ENCODE peak calls at places on chromosomes 5 and 9, in seven cellular contexts. One of them, this sample, is unnamed.

GRCh38 chr5:132086277-132086794 is 12.7 kb downstream of the CSF2 start:
- DNase-seq in HCT116: no peak
- DNase-seq in IMR-90: peak; percentile 98
- DNase-seq in uterus: peak; percentile 42
- DNase-seq in K562: peak; percentile 51
- DNase-seq in thyroid gland: peak; percentile 26
- DNase-seq in esophagus squamous epithelium: peak; percentile 5
- DNase-seq in this sample: no peak

GRCh38 chr5:126965061-126965475 is 65.3 kb downstream of the MARCHF3 start:
- DNase-seq in HCT116: no peak
- DNase-seq in IMR-90: peak; percentile 97
- DNase-seq in uterus: no peak
- DNase-seq in K562: no peak
- DNase-seq in thyroid gland: no peak
- DNase-seq in esophagus squamous epithelium: no peak
- DNase-seq in this sample: no peak

GRCh38 chr9:92947268-92948031 is at the start of gene FGD3:
- DNase-seq in HCT116: no peak
- DNase-seq in IMR-90: no peak
- DNase-seq in uterus: no peak
- DNase-seq in K562: no peak
- DNase-seq in thyroid gland: peak; percentile 33
- DNase-seq in esophagus squamous epithelium: no peak
- DNase-seq in this sample: no peak

GRCh38 chr9:97053717-97054116 is 14.8 kb upstream of the CTSV start:
- DNase-seq in HCT116: no peak
- DNase-seq in IMR-90: no peak
- DNase-seq in uterus: no peak
- DNase-seq in K562: no peak
- DNase-seq in thyroid gland: no peak
- DNase-seq in esophagus squamous epithelium: no peak
- DNase-seq in this sample: no peak

GRCh38 chr5:177495243-177496060 is 2.0 kb downstream of the PDLIM7 start:
- DNase-seq in HCT116: no peak
- DNase-seq in IMR-90: peak; percentile 88
- DNase-seq in uterus: peak; percentile 91
- DNase-seq in K562: no peak
- DNase-seq in thyroid gland: no peak
- DNase-seq in esophagus squamous epithelium: no peak
- DNase-seq in this sample: peak; percentile 58

GRCh38 chr9:114112778-114113585 is 13.9 kb upstream of the KIF12 start:
- DNase-seq in HCT116: no peak
- DNase-seq in IMR-90: peak; percentile 75
- DNase-seq in uterus: peak; percentile 74
- DNase-seq in K562: no peak
- DNase-seq in thyroid gland: peak; percentile 86
- DNase-seq in esophagus squamous epithelium: no peak
- DNase-seq in this sample: peak; percentile 96

GRCh38 chr5:127793879-127794278 is 90.7 kb downstream of the CCDC192 start:
- DNase-seq in HCT116: no peak
- DNase-seq in IMR-90: no peak
- DNase-seq in uterus: no peak
- DNase-seq in K562: no peak
- DNase-seq in thyroid gland: no peak
- DNase-seq in esophagus squamous epithelium: no peak
- DNase-seq in this sample: no peak

GRCh38 chr9:90141723-90142122 is 500.9 kb downstream of the DIRAS2 start:
- DNase-seq in HCT116: no peak
- DNase-seq in IMR-90: peak; percentile 29
- DNase-seq in uterus: no peak
- DNase-seq in K562: no peak
- DNase-seq in thyroid gland: no peak
- DNase-seq in esophagus squamous epithelium: no peak
- DNase-seq in this sample: no peak

GRCh38 chr9:77982985-77983662 is 48.5 kb downstream of the GNAQ start:
- DNase-seq in HCT116: no peak
- DNase-seq in IMR-90: no peak
- DNase-seq in uterus: no peak
- DNase-seq in K562: no peak
- DNase-seq in thyroid gland: no peak
- DNase-seq in esophagus squamous epithelium: no peak
- DNase-seq in this sample: no peak

GRCh38 chr5:174725991-174726601 is 1.7 kb downstream of the MSX2 start:
- DNase-seq in HCT116: no peak
- DNase-seq in IMR-90: no peak
- DNase-seq in uterus: no peak
- DNase-seq in K562: no peak
- DNase-seq in thyroid gland: no peak
- DNase-seq in esophagus squamous epithelium: no peak
- DNase-seq in this sample: no peak

GRCh38 chr5:174723979-174724483 is 351 bp upstream of the MSX2 start:
- DNase-seq in HCT116: peak; percentile 59
- DNase-seq in IMR-90: no peak
- DNase-seq in uterus: no peak
- DNase-seq in K562: peak; percentile 60
- DNase-seq in thyroid gland: peak; percentile 16
- DNase-seq in esophagus squamous epithelium: no peak
- DNase-seq in this sample: peak; percentile 47

GRCh38 chr5:174724484-174725260 is at the start of gene MSX2:
- DNase-seq in HCT116: peak; percentile 80
- DNase-seq in IMR-90: peak; percentile 86
- DNase-seq in uterus: peak; percentile 66
- DNase-seq in K562: no peak
- DNase-seq in thyroid gland: peak; percentile 85
- DNase-seq in esophagus squamous epithelium: no peak
- DNase-seq in this sample: peak; percentile 94

GRCh38 chr5:174726916-174727793 is 2.8 kb downstream of the MSX2 start:
- DNase-seq in HCT116: no peak
- DNase-seq in IMR-90: no peak
- DNase-seq in uterus: no peak
- DNase-seq in K562: no peak
- DNase-seq in thyroid gland: no peak
- DNase-seq in esophagus squamous epithelium: no peak
- DNase-seq in this sample: no peak

GRCh38 chr5:174725261-174725990 is 1.0 kb downstream of the MSX2 start:
- DNase-seq in HCT116: no peak
- DNase-seq in IMR-90: no peak
- DNase-seq in uterus: no peak
- DNase-seq in K562: no peak
- DNase-seq in thyroid gland: no peak
- DNase-seq in esophagus squamous epithelium: no peak
- DNase-seq in this sample: no peak
- H3K4me1 ChIP-seq in HCT116: peaks cover 6% of the 10 kb centered on the region
- H3K4me1 ChIP-seq in IMR-90: no peaks in the 10 kb centered on the region
- H3K4me1 ChIP-seq in uterus: no peaks in the 10 kb centered on the region
- H3K4me1 ChIP-seq in K562: no peaks in the 10 kb centered on the region
- H3K4me1 ChIP-seq in thyroid gland: peaks cover 13% of the 10 kb centered on the region
- H3K4me1 ChIP-seq in esophagus squamous epithelium: peaks cover 6% of the 10 kb centered on the region
- H3K4me1 ChIP-seq in this sample: peaks cover 4% of the 10 kb centered on the region

DNA sequence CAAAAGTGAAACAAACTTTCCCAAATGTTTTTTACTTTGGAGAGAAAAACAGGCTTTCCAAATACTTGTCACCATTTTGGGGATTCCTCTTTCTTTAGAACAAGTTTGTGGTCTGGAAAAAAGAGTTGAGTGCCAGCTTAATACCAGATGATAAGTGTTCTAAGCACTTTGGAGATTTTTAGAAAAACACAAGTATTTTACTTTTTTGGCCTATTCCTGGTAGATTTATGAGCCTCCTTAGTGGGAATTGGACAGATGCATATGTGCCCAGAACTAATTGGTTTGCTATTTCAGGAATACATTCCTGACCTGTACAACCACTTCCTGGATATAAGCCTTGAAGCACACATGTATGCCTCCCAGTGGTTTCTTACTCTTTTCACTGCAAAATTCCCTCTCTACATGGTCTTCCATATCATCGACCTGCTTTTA is 40.5 kb downstream of the GPR21 start:
- DNase-seq in HCT116: no peak
- DNase-seq in IMR-90: peak; percentile 57
- DNase-seq in uterus: no peak
- DNase-seq in K562: no peak
- DNase-seq in thyroid gland: no peak
- DNase-seq in esophagus squamous epithelium: no peak
- DNase-seq in this sample: no peak
- TF ChIP-seq CTCF in HCT116: no peak
- TF ChIP-seq CTCF in IMR-90: no peak
- TF ChIP-seq CTCF in uterus: no peak
- TF ChIP-seq CTCF in K562: no peak
- TF ChIP-seq CTCF in thyroid gland: no peak
- TF ChIP-seq CTCF in esophagus squamous epithelium: no peak
- TF ChIP-seq CTCF in this sample: no peak

GRCh38 chr9:136363606-136364368 is at the start of gene DNLZ:
- DNase-seq in HCT116: peak; percentile 66
- DNase-seq in IMR-90: peak; percentile 76
- DNase-seq in uterus: peak; percentile 81
- DNase-seq in K562: peak; percentile 93
- DNase-seq in thyroid gland: peak; percentile 82
- DNase-seq in esophagus squamous epithelium: no peak
- DNase-seq in this sample: peak; percentile 86
- TF ChIP-seq POLR2A in HCT116: peak; percentile 54
- TF ChIP-seq POLR2A in IMR-90: peak; percentile 48
- TF ChIP-seq POLR2A in uterus: no peak
- TF ChIP-seq POLR2A in K562: peak; percentile 44
- TF ChIP-seq POLR2A in thyroid gland: peak; percentile 62
- TF ChIP-seq POLR2A in esophagus squamous epithelium: peak; percentile 65
- TF ChIP-seq POLR2A in this sample: no peak

GRCh38 chr9:91192379-91192775 is 169.3 kb downstream of the AUH start:
- DNase-seq in HCT116: no peak
- DNase-seq in IMR-90: peak; percentile 42
- DNase-seq in uterus: no peak
- DNase-seq in K562: no peak
- DNase-seq in thyroid gland: peak; percentile 66
- DNase-seq in esophagus squamous epithelium: no peak
- DNase-seq in this sample: no peak

GRCh38 chr9:91191443-91192378 is 170.0 kb downstream of the AUH start:
- DNase-seq in HCT116: no peak
- DNase-seq in IMR-90: no peak
- DNase-seq in uterus: no peak
- DNase-seq in K562: no peak
- DNase-seq in thyroid gland: no peak
- DNase-seq in esophagus squamous epithelium: no peak
- DNase-seq in this sample: no peak

GRCh38 chr9:91192785-91193657 is 168.7 kb downstream of the AUH start:
- DNase-seq in HCT116: peak; percentile 97
- DNase-seq in IMR-90: peak; percentile 100
- DNase-seq in uterus: peak; percentile 94
- DNase-seq in K562: peak; percentile 79
- DNase-seq in thyroid gland: peak; percentile 79
- DNase-seq in esophagus squamous epithelium: no peak
- DNase-seq in this sample: peak; percentile 80

GRCh38 chr9:91195372-91196012 is 166.2 kb downstream of the AUH start:
- DNase-seq in HCT116: no peak
- DNase-seq in IMR-90: no peak
- DNase-seq in uterus: no peak
- DNase-seq in K562: no peak
- DNase-seq in thyroid gland: no peak
- DNase-seq in esophagus squamous epithelium: no peak
- DNase-seq in this sample: no peak

DNA sequence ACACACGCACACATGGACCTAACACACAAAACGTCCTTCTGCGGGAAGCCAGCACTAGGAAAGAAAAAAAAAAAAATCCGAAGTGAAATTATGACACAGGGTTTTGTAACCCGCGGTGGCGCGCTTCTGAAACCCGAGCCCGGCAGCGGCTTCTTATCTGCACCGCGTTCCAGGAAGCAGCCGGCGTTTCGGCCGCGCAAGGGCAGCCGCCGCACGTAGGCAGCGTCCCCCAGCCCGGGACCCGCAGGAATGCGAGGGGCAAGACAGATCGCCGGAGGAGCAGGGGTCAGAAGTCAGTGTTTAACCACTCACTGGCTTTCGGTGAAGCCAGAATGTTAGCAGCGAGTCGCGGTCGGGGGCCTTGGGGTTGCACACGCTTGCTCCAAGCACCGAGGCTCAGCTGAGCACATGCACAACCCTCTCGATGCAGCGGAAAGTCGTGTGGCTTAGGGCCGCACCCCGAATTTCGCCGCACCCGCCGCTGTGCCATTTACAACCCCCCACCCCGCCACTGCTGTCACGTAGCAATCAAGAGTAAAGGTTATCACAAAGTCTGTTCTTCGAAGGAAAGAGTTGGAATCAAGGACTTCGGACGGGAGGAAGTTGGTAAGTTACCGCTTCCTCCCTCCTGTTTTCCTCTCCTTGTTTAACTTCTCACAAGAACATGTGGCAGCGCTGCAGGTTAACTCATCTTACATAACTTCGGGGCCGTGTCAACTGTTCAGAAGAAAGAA is 167.9 kb downstream of the AUH start:
- DNase-seq in HCT116: peak; percentile 64
- DNase-seq in IMR-90: peak; percentile 96
- DNase-seq in uterus: peak; percentile 87
- DNase-seq in K562: peak; percentile 80
- DNase-seq in thyroid gland: peak; percentile 75
- DNase-seq in esophagus squamous epithelium: peak; percentile 31
- DNase-seq in this sample: peak; percentile 81
- H3K4me1 ChIP-seq in HCT116: peaks cover 62% of the 10 kb centered on the region
- H3K4me1 ChIP-seq in IMR-90: peaks cover 37% of the 10 kb centered on the region
- H3K4me1 ChIP-seq in uterus: peaks cover 16% of the 10 kb centered on the region
- H3K4me1 ChIP-seq in K562: peaks cover 60% of the 10 kb centered on the region
- H3K4me1 ChIP-seq in thyroid gland: peaks cover 48% of the 10 kb centered on the region
- H3K4me1 ChIP-seq in esophagus squamous epithelium: peaks cover 63% of the 10 kb centered on the region
- H3K4me1 ChIP-seq in this sample: peaks cover 25% of the 10 kb centered on the region

DNA sequence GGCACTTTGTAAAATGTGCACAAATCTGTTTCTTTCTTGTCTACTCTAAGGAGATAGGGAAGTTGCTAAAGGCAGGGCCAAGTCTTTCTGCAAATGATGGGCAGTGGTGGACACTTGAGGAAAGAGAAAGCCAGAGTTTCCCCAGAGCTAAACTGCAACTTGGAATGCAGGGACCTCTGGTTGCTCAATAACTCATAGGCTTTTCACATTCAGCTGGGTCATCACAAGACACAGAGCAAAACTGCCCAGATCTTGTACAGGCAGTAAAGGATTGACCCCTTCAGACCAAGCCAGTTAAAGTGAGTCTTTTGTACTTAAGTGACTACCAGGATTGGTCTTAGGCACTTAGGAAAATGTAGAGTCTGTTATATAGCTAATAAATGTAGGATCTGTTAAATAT is 13.5 kb upstream of the AGXT2 start:
- DNase-seq in HCT116: no peak
- DNase-seq in IMR-90: peak; percentile 48
- DNase-seq in uterus: no peak
- DNase-seq in K562: no peak
- DNase-seq in thyroid gland: no peak
- DNase-seq in esophagus squamous epithelium: no peak
- DNase-seq in this sample: no peak
- TF ChIP-seq CTCF in HCT116: no peak
- TF ChIP-seq CTCF in IMR-90: no peak
- TF ChIP-seq CTCF in uterus: no peak
- TF ChIP-seq CTCF in K562: no peak
- TF ChIP-seq CTCF in thyroid gland: no peak
- TF ChIP-seq CTCF in esophagus squamous epithelium: no peak
- TF ChIP-seq CTCF in this sample: no peak

GRCh38 chr5:72307968-72308852 is 11.8 kb downstream of the MRPS27 start:
- DNase-seq in HCT116: peak; percentile 94
- DNase-seq in IMR-90: peak; percentile 97
- DNase-seq in uterus: peak; percentile 97
- DNase-seq in K562: peak; percentile 99
- DNase-seq in thyroid gland: peak; percentile 99
- DNase-seq in esophagus squamous epithelium: peak; percentile 87
- DNase-seq in this sample: peak; percentile 98
- TF ChIP-seq POLR2A in HCT116: peak; percentile 92
- TF ChIP-seq POLR2A in IMR-90: peak; percentile 90
- TF ChIP-seq POLR2A in uterus: peak; percentile 97
- TF ChIP-seq POLR2A in K562: peak; percentile 98
- TF ChIP-seq POLR2A in thyroid gland: peak; percentile 99
- TF ChIP-seq POLR2A in esophagus squamous epithelium: peak; percentile 96
- TF ChIP-seq POLR2A in this sample: peak; percentile 38

GRCh38 chr5:83740741-83741140 is 20.1 kb upstream of the HAPLN1 start:
- DNase-seq in HCT116: no peak
- DNase-seq in IMR-90: no peak
- DNase-seq in uterus: no peak
- DNase-seq in K562: no peak
- DNase-seq in thyroid gland: no peak
- DNase-seq in esophagus squamous epithelium: no peak
- DNase-seq in this sample: no peak
- H3K4me1 ChIP-seq in HCT116: no peaks in the 10 kb centered on the region
- H3K4me1 ChIP-seq in IMR-90: no peaks in the 10 kb centered on the region
- H3K4me1 ChIP-seq in uterus: no peaks in the 10 kb centered on the region
- H3K4me1 ChIP-seq in K562: no peaks in the 10 kb centered on the region
- H3K4me1 ChIP-seq in thyroid gland: no peaks in the 10 kb centered on the region
- H3K4me1 ChIP-seq in esophagus squamous epithelium: no peaks in the 10 kb centered on the region
- H3K4me1 ChIP-seq in this sample: no peaks in the 10 kb centered on the region

This sample was measured in testis.